ENCODE peak calls at places on chromosome 20, in seven cellular contexts. Y is GM04504; S is stimulated activated CD4-positive, alpha-beta T cell treated with anti-CD3 and anti-CD28 coated beads, Interleukin-15, amount 100 ng/mL, for 24 hours; W is stimulated activated naive CD8-positive, alpha-beta T cell treated with anti-CD3 and anti-CD28 coated beads, Interleukin-15, Interleukin-2, amounts not matched to agents 100 U/mL and 50 U/mL, for 24 hours; D is C1 segment of cervical spinal cord; J is RKO; Q is stimulated activated CD8-positive, alpha-beta memory T cell treated with anti-CD3 and anti-CD28 coated beads, Interleukin-2, amount 100 ng/mL, for 1 hour. M is an unnamed sample.

GRCh38 chr20:4435210-4435609 is 286.5 kb upstream of the PRND start:
- DNase-seq in Y (peak), S (no peak), W (no peak), D (no peak), J (no peak), Q (no peak), M (no peak)

GRCh38 chr20:48574383-48574782 is 253.4 kb downstream of the PREX1 start:
- DNase-seq in Y (no peak), S (no peak), W (no peak), D (no peak), J (peak), Q (no peak), M (no peak)

GRCh38 chr20:56166781-56167465 is 81.6 kb upstream of the MC3R start:
- DNase-seq in Y (no peak), S (no peak), W (no peak), D (no peak), J (no peak), Q (no peak), M (no peak)

GRCh38 chr20:14334306-14334930 is 3.0 kb downstream of the FLRT3 start:
- DNase-seq in Y (no peak), S (no peak), W (no peak), D (peak), J (peak), Q (no peak), M (no peak)

GRCh38 chr20:43746344-43747137 is 19.7 kb upstream of the GTSF1L start:
- DNase-seq in Y (no peak), S (no peak), W (no peak), D (no peak), J (no peak), Q (no peak), M (no peak)

GRCh38 chr20:17786221-17786718 is 86.5 kb downstream of the BANF2 start:
- DNase-seq in Y (no peak), S (no peak), W (no peak), D (no peak), J (no peak), Q (no peak), M (no peak)

GRCh38 chr20:60572991-60573390 is 614.8 kb downstream of the CDH26 start:
- DNase-seq in Y (no peak), S (no peak), W (no peak), D (no peak), J (no peak), Q (no peak), M (no peak)

GRCh38 chr20:10555865-10556308 is 117.9 kb downstream of the JAG1 start:
- DNase-seq in Y (peak), S (no peak), W (no peak), D (no peak), J (peak), Q (no peak), M (no peak)

GRCh38 chr20:41619360-41620115 is 1.4 kb upstream of the CHD6 start:
- DNase-seq in Y (peak), S (no peak), W (no peak), D (no peak), J (no peak), Q (no peak), M (no peak)

GRCh38 chr20:57991211-57991841 is 237.1 kb downstream of the ANKRD60 start:
- DNase-seq in Y (peak), S (no peak), W (peak), D (no peak), J (no peak), Q (no peak), M (no peak)

GRCh38 chr20:4519530-4519929 is 202.2 kb upstream of the PRND start:
- DNase-seq in Y (no peak), S (peak), W (peak), D (no peak), J (no peak), Q (no peak), M (no peak)

GRCh38 chr20:58794510-58795180 is 56.1 kb downstream of the GNAS-AS1 start:
- DNase-seq in Y (no peak), S (no peak), W (no peak), D (no peak), J (no peak), Q (no peak), M (no peak)

GRCh38 chr20:54190200-54190599 is 16.4 kb upstream of the CYP24A1 start:
- DNase-seq in Y (no peak), S (no peak), W (no peak), D (no peak), J (no peak), Q (no peak), M (no peak)

GRCh38 chr20:61524956-61525666 is 273.1 kb downstream of the CDH4 start:
- DNase-seq in Y (no peak), S (no peak), W (no peak), D (no peak), J (no peak), Q (no peak), M (no peak)

GRCh38 chr20:9088556-9088955 is 19.7 kb downstream of the PLCB4 start:
- DNase-seq in Y (no peak), S (no peak), W (no peak), D (no peak), J (no peak), Q (no peak), M (no peak)

GRCh38 chr20:62587757-62588402 is 54.4 kb upstream of the SLCO4A1 start:
- DNase-seq in Y (peak), S (peak), W (peak), D (no peak), J (no peak), Q (no peak), M (no peak)

GRCh38 chr20:59777321-59777705 is 156.1 kb downstream of the SYCP2 start:
- DNase-seq in Y (no peak), S (no peak), W (no peak), D (no peak), J (no peak), Q (no peak), M (no peak)

GRCh38 chr20:53626584-53626983 is 32.9 kb upstream of the ZNF217 start:
- DNase-seq in Y (no peak), S (no peak), W (no peak), D (no peak), J (no peak), Q (no peak), M (no peak)

GRCh38 chr20:53547664-53548239 is 45.9 kb downstream of the ZNF217 start:
- DNase-seq in Y (peak), S (peak), W (peak), D (peak), J (peak), Q (no peak), M (no peak)

GRCh38 chr20:49320460-49320859 is 42.6 kb upstream of the ZNFX1 start:
- DNase-seq in Y (no peak), S (no peak), W (no peak), D (no peak), J (peak), Q (no peak), M (no peak)

GRCh38 chr20:45959126-45959525 is 12.9 kb downstream of the ZNF335 start:
- DNase-seq in Y (no peak), S (no peak), W (no peak), D (no peak), J (no peak), Q (no peak), M (no peak)

M was measured in naive B cell.